ENCODE peak calls at places on chromosomes 4 and X, in ten cellular contexts. One of them, this sample, is unnamed. For H3K36me3, the result is how much of the 10 kb centered on the place peaks cover.

GRCh38 chr4:21900211-21900610 is 48.4 kb downstream of the KCNIP4 start:
- DNase-seq in CD8-positive, alpha-beta T cell: no peak
- DNase-seq in heart right ventricle: no peak
- DNase-seq in cardiac muscle cell: no peak
- DNase-seq in mucosa of descending colon: no peak
- DNase-seq in left ventricle myocardium inferior: no peak
- DNase-seq in endodermal cell: no peak
- DNase-seq in mesendoderm: no peak
- DNase-seq in effector memory CD4-positive, alpha-beta T cell: no peak
- DNase-seq in SK-N-SH: no peak
- DNase-seq in this sample: no peak

GRCh38 chrX:10310502-10310901 is 153.7 kb downstream of the CLCN4 start:
- DNase-seq in mucosa of descending colon: no peak
- DNase-seq in cardiac muscle cell: no peak
- DNase-seq in effector memory CD4-positive, alpha-beta T cell: no peak
- DNase-seq in SK-N-SH: peak
- DNase-seq in heart right ventricle: no peak
- DNase-seq in left ventricle myocardium inferior: no peak
- DNase-seq in CD8-positive, alpha-beta T cell: no peak
- DNase-seq in endodermal cell: no peak
- DNase-seq in mesendoderm: peak
- DNase-seq in this sample: peak

GRCh38 chrX:111095974-111096870 is at the start of gene PAK3:
- DNase-seq in mesendoderm: peak
- DNase-seq in heart right ventricle: peak
- DNase-seq in effector memory CD4-positive, alpha-beta T cell: peak
- DNase-seq in endodermal cell: peak
- DNase-seq in mucosa of descending colon: peak
- DNase-seq in cardiac muscle cell: peak
- DNase-seq in SK-N-SH: peak
- DNase-seq in left ventricle myocardium inferior: no peak
- DNase-seq in CD8-positive, alpha-beta T cell: no peak
- DNase-seq in this sample: peak

GRCh38 chr4:55547461-55547770 is 707 bp upstream of the CLOCK start:
- DNase-seq in left ventricle myocardium inferior: peak
- DNase-seq in CD8-positive, alpha-beta T cell: no peak
- DNase-seq in effector memory CD4-positive, alpha-beta T cell: no peak
- DNase-seq in cardiac muscle cell: peak
- DNase-seq in heart right ventricle: no peak
- DNase-seq in mesendoderm: no peak
- DNase-seq in SK-N-SH: peak
- DNase-seq in endodermal cell: no peak
- DNase-seq in mucosa of descending colon: peak
- DNase-seq in this sample: peak

GRCh38 chr4:118086334-118086733 is 52.0 kb downstream of the NDST3 start:
- DNase-seq in mesendoderm: peak
- DNase-seq in CD8-positive, alpha-beta T cell: no peak
- DNase-seq in mucosa of descending colon: no peak
- DNase-seq in left ventricle myocardium inferior: no peak
- DNase-seq in cardiac muscle cell: peak
- DNase-seq in effector memory CD4-positive, alpha-beta T cell: no peak
- DNase-seq in SK-N-SH: no peak
- DNase-seq in heart right ventricle: no peak
- DNase-seq in endodermal cell: peak
- DNase-seq in this sample: no peak

GRCh38 chr4:142549726-142550463 is 296.2 kb downstream of the INPP4B start:
- DNase-seq in mucosa of descending colon: no peak
- DNase-seq in SK-N-SH: no peak
- DNase-seq in endodermal cell: no peak
- DNase-seq in left ventricle myocardium inferior: no peak
- DNase-seq in CD8-positive, alpha-beta T cell: no peak
- DNase-seq in mesendoderm: peak
- DNase-seq in heart right ventricle: no peak
- DNase-seq in cardiac muscle cell: peak
- DNase-seq in effector memory CD4-positive, alpha-beta T cell: no peak
- DNase-seq in this sample: no peak

GRCh38 chr4:123037809-123038208 is 115.4 kb upstream of the NUDT6 start:
- DNase-seq in heart right ventricle: no peak
- DNase-seq in endodermal cell: no peak
- DNase-seq in cardiac muscle cell: peak
- DNase-seq in mesendoderm: no peak
- DNase-seq in left ventricle myocardium inferior: no peak
- DNase-seq in effector memory CD4-positive, alpha-beta T cell: no peak
- DNase-seq in CD8-positive, alpha-beta T cell: no peak
- DNase-seq in SK-N-SH: no peak
- DNase-seq in mucosa of descending colon: no peak
- DNase-seq in this sample: no peak

GRCh38 chrX:39749728-39750127 is 348.0 kb downstream of the BCOR start:
- DNase-seq in effector memory CD4-positive, alpha-beta T cell: no peak
- DNase-seq in heart right ventricle: no peak
- DNase-seq in left ventricle myocardium inferior: no peak
- DNase-seq in SK-N-SH: no peak
- DNase-seq in mucosa of descending colon: no peak
- DNase-seq in CD8-positive, alpha-beta T cell: no peak
- DNase-seq in endodermal cell: no peak
- DNase-seq in mesendoderm: peak
- DNase-seq in cardiac muscle cell: no peak
- DNase-seq in this sample: peak

GRCh38 chrX:790780-791360 is 160.3 kb downstream of the SHOX start:
- DNase-seq in SK-N-SH: no peak
- DNase-seq in effector memory CD4-positive, alpha-beta T cell: no peak
- DNase-seq in left ventricle myocardium inferior: no peak
- DNase-seq in endodermal cell: peak
- DNase-seq in mesendoderm: no peak
- DNase-seq in mucosa of descending colon: no peak
- DNase-seq in cardiac muscle cell: no peak
- DNase-seq in heart right ventricle: no peak
- DNase-seq in CD8-positive, alpha-beta T cell: no peak
- DNase-seq in this sample: peak

GRCh38 chr4:83358410-83358809 is 23.8 kb upstream of the HPSE start:
- DNase-seq in effector memory CD4-positive, alpha-beta T cell: no peak
- DNase-seq in endodermal cell: no peak
- DNase-seq in mesendoderm: peak
- DNase-seq in CD8-positive, alpha-beta T cell: no peak
- DNase-seq in mucosa of descending colon: no peak
- DNase-seq in SK-N-SH: no peak
- DNase-seq in cardiac muscle cell: peak
- DNase-seq in left ventricle myocardium inferior: no peak
- DNase-seq in heart right ventricle: no peak
- DNase-seq in this sample: no peak

GRCh38 chr4:128635939-128636551 is 173.5 kb upstream of the JADE1 start:
- DNase-seq in cardiac muscle cell: peak
- DNase-seq in CD8-positive, alpha-beta T cell: no peak
- DNase-seq in left ventricle myocardium inferior: no peak
- DNase-seq in endodermal cell: peak
- DNase-seq in heart right ventricle: no peak
- DNase-seq in mucosa of descending colon: no peak
- DNase-seq in mesendoderm: peak
- DNase-seq in SK-N-SH: no peak
- DNase-seq in effector memory CD4-positive, alpha-beta T cell: no peak
- DNase-seq in this sample: no peak

GRCh38 chrX:10010686-10011085 is 43.5 kb downstream of the CLDN34 start:
- DNase-seq in CD8-positive, alpha-beta T cell: no peak
- DNase-seq in cardiac muscle cell: peak
- DNase-seq in effector memory CD4-positive, alpha-beta T cell: no peak
- DNase-seq in left ventricle myocardium inferior: no peak
- DNase-seq in mesendoderm: peak
- DNase-seq in endodermal cell: no peak
- DNase-seq in mucosa of descending colon: no peak
- DNase-seq in SK-N-SH: no peak
- DNase-seq in heart right ventricle: no peak
- DNase-seq in this sample: no peak

GRCh38 chr4:61245321-61245720 is 45.2 kb downstream of the ADGRL3 start:
- DNase-seq in SK-N-SH: no peak
- DNase-seq in cardiac muscle cell: no peak
- DNase-seq in endodermal cell: no peak
- DNase-seq in heart right ventricle: no peak
- DNase-seq in left ventricle myocardium inferior: no peak
- DNase-seq in mesendoderm: no peak
- DNase-seq in mucosa of descending colon: no peak
- DNase-seq in effector memory CD4-positive, alpha-beta T cell: no peak
- DNase-seq in CD8-positive, alpha-beta T cell: no peak
- DNase-seq in this sample: no peak

GRCh38 chrX:30992381-30992904 is 79.4 kb downstream of the FTHL17 start:
- DNase-seq in CD8-positive, alpha-beta T cell: no peak
- DNase-seq in left ventricle myocardium inferior: no peak
- DNase-seq in mucosa of descending colon: no peak
- DNase-seq in SK-N-SH: peak
- DNase-seq in heart right ventricle: no peak
- DNase-seq in mesendoderm: no peak
- DNase-seq in endodermal cell: no peak
- DNase-seq in effector memory CD4-positive, alpha-beta T cell: no peak
- DNase-seq in cardiac muscle cell: peak
- DNase-seq in this sample: no peak

GRCh38 chrX:70038515-70038914 is 11.2 kb downstream of the AWAT2 start:
- DNase-seq in left ventricle myocardium inferior: no peak
- DNase-seq in effector memory CD4-positive, alpha-beta T cell: no peak
- DNase-seq in mesendoderm: no peak
- DNase-seq in endodermal cell: no peak
- DNase-seq in cardiac muscle cell: no peak
- DNase-seq in mucosa of descending colon: no peak
- DNase-seq in SK-N-SH: no peak
- DNase-seq in CD8-positive, alpha-beta T cell: no peak
- DNase-seq in heart right ventricle: no peak
- DNase-seq in this sample: no peak

GRCh38 chr4:80054375-80054774 is 18.7 kb downstream of the ANTXR2 start:
- DNase-seq in heart right ventricle: no peak
- DNase-seq in cardiac muscle cell: no peak
- DNase-seq in effector memory CD4-positive, alpha-beta T cell: no peak
- DNase-seq in endodermal cell: no peak
- DNase-seq in mucosa of descending colon: no peak
- DNase-seq in mesendoderm: no peak
- DNase-seq in SK-N-SH: no peak
- DNase-seq in CD8-positive, alpha-beta T cell: no peak
- DNase-seq in left ventricle myocardium inferior: no peak
- DNase-seq in this sample: no peak
- H3K36me3 ChIP-seq in heart right ventricle: under half
- H3K36me3 ChIP-seq in cardiac muscle cell: under half
- H3K36me3 ChIP-seq in effector memory CD4-positive, alpha-beta T cell: under half
- H3K36me3 ChIP-seq in endodermal cell: under half
- H3K36me3 ChIP-seq in mucosa of descending colon: under half
- H3K36me3 ChIP-seq in mesendoderm: under half
- H3K36me3 ChIP-seq in SK-N-SH: half or more
- H3K36me3 ChIP-seq in CD8-positive, alpha-beta T cell: under half
- H3K36me3 ChIP-seq in left ventricle myocardium inferior: under half
- H3K36me3 ChIP-seq in this sample: under half

DNA sequence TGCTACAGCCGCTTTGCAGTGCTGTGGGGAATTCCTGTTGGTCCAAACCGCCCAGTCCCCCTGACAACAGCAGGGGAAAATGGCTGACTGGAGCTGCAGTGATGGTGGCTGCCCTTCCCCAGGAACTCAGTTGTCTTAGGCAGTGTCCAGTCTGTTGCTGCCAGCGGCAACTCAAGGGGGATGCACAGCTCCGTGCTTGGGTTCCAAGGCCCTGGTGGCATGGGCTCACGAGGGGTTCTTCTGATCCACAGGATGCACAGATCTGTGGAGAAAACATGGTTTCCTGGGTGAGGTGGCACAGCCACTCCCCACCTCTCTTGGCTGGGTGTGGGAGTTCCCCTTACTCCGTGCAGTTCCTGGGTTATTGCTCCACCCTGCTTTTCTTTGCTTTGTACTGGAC is 261.2 kb downstream of the TLL1 start:
- DNase-seq in cardiac muscle cell: no peak
- DNase-seq in left ventricle myocardium inferior: no peak
- DNase-seq in heart right ventricle: no peak
- DNase-seq in CD8-positive, alpha-beta T cell: no peak
- DNase-seq in mucosa of descending colon: no peak
- DNase-seq in effector memory CD4-positive, alpha-beta T cell: no peak
- DNase-seq in endodermal cell: no peak
- DNase-seq in mesendoderm: no peak
- DNase-seq in SK-N-SH: no peak
- DNase-seq in this sample: no peak
- H3K36me3 ChIP-seq in cardiac muscle cell: under half
- H3K36me3 ChIP-seq in left ventricle myocardium inferior: under half
- H3K36me3 ChIP-seq in heart right ventricle: under half
- H3K36me3 ChIP-seq in CD8-positive, alpha-beta T cell: under half
- H3K36me3 ChIP-seq in mucosa of descending colon: under half
- H3K36me3 ChIP-seq in effector memory CD4-positive, alpha-beta T cell: under half
- H3K36me3 ChIP-seq in endodermal cell: under half
- H3K36me3 ChIP-seq in mesendoderm: under half
- H3K36me3 ChIP-seq in SK-N-SH: under half
- H3K36me3 ChIP-seq in this sample: under half

GRCh38 chr4:48546336-48546735 is 56.3 kb downstream of the ZAR1 start:
- DNase-seq in left ventricle myocardium inferior: no peak
- DNase-seq in mesendoderm: peak
- DNase-seq in mucosa of descending colon: no peak
- DNase-seq in effector memory CD4-positive, alpha-beta T cell: no peak
- DNase-seq in SK-N-SH: no peak
- DNase-seq in endodermal cell: peak
- DNase-seq in CD8-positive, alpha-beta T cell: no peak
- DNase-seq in heart right ventricle: no peak
- DNase-seq in cardiac muscle cell: peak
- DNase-seq in this sample: peak

GRCh38 chr4:48538358-48538757 is 48.3 kb downstream of the ZAR1 start:
- DNase-seq in left ventricle myocardium inferior: no peak
- DNase-seq in endodermal cell: no peak
- DNase-seq in effector memory CD4-positive, alpha-beta T cell: no peak
- DNase-seq in SK-N-SH: no peak
- DNase-seq in mesendoderm: no peak
- DNase-seq in cardiac muscle cell: no peak
- DNase-seq in heart right ventricle: no peak
- DNase-seq in mucosa of descending colon: no peak
- DNase-seq in CD8-positive, alpha-beta T cell: no peak
- DNase-seq in this sample: no peak

GRCh38 chr4:48542888-48543287 is 52.8 kb downstream of the ZAR1 start:
- DNase-seq in left ventricle myocardium inferior: no peak
- DNase-seq in CD8-positive, alpha-beta T cell: no peak
- DNase-seq in mucosa of descending colon: no peak
- DNase-seq in heart right ventricle: no peak
- DNase-seq in cardiac muscle cell: no peak
- DNase-seq in mesendoderm: no peak
- DNase-seq in SK-N-SH: no peak
- DNase-seq in endodermal cell: no peak
- DNase-seq in effector memory CD4-positive, alpha-beta T cell: no peak
- DNase-seq in this sample: no peak

DNA sequence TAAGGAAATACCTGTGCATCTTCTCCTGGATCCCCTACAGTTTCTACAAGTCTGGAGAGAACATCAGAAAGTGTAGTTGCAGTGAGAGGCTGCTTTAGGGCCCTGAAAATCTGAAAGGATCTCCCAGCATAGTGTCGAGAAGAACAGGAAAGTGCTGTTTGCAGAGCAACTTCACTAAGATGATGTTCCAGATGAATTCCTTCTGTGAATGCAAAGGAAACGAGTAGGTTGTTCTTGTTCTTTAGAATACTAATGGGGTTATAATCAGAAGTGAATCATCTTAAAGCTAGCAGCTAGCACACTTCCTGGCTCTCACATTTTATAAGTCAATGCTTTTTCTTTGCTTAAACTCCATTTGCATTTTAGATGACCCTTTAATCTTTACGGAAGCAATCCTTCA is 53.7 kb downstream of the ZAR1 start:
- DNase-seq in endodermal cell: no peak
- DNase-seq in effector memory CD4-positive, alpha-beta T cell: no peak
- DNase-seq in mucosa of descending colon: no peak
- DNase-seq in CD8-positive, alpha-beta T cell: no peak
- DNase-seq in SK-N-SH: no peak
- DNase-seq in left ventricle myocardium inferior: no peak
- DNase-seq in heart right ventricle: no peak
- DNase-seq in cardiac muscle cell: no peak
- DNase-seq in mesendoderm: no peak
- DNase-seq in this sample: no peak
- H3K36me3 ChIP-seq in endodermal cell: half or more
- H3K36me3 ChIP-seq in effector memory CD4-positive, alpha-beta T cell: half or more
- H3K36me3 ChIP-seq in mucosa of descending colon: under half
- H3K36me3 ChIP-seq in CD8-positive, alpha-beta T cell: under half
- H3K36me3 ChIP-seq in SK-N-SH: half or more
- H3K36me3 ChIP-seq in left ventricle myocardium inferior: half or more
- H3K36me3 ChIP-seq in heart right ventricle: under half
- H3K36me3 ChIP-seq in cardiac muscle cell: half or more
- H3K36me3 ChIP-seq in mesendoderm: under half
- H3K36me3 ChIP-seq in this sample: under half

GRCh38 chrX:47243351-47243750 is 10.5 kb downstream of the USP11 start:
- DNase-seq in mesendoderm: no peak
- DNase-seq in endodermal cell: no peak
- DNase-seq in heart right ventricle: no peak
- DNase-seq in left ventricle myocardium inferior: no peak
- DNase-seq in mucosa of descending colon: no peak
- DNase-seq in SK-N-SH: no peak
- DNase-seq in effector memory CD4-positive, alpha-beta T cell: no peak
- DNase-seq in cardiac muscle cell: no peak
- DNase-seq in CD8-positive, alpha-beta T cell: no peak
- DNase-seq in this sample: no peak
- H3K36me3 ChIP-seq in mesendoderm: under half
- H3K36me3 ChIP-seq in endodermal cell: under half
- H3K36me3 ChIP-seq in heart right ventricle: under half
- H3K36me3 ChIP-seq in left ventricle myocardium inferior: under half
- H3K36me3 ChIP-seq in mucosa of descending colon: under half
- H3K36me3 ChIP-seq in SK-N-SH: under half
- H3K36me3 ChIP-seq in effector memory CD4-positive, alpha-beta T cell: under half
- H3K36me3 ChIP-seq in cardiac muscle cell: half or more
- H3K36me3 ChIP-seq in CD8-positive, alpha-beta T cell: under half
- H3K36me3 ChIP-seq in this sample: under half

This sample was measured in H7.